ENCODE peak calls at places on chromosome 15, in four cellular contexts. G is osteocyte, K is AG10803, N is GM20000. Y is an unnamed sample.

GRCh38 chr15:71387825-71388224 is 272.6 kb downstream of the THSD4 start:
- DNase-seq in G (no peak), K (no peak), N (no peak), Y (no peak)

GRCh38 chr15:38253448-38253847 is 812 bp downstream of the SPRED1 start:
- DNase-seq in G (no peak), K (peak; percentile 70), N (no peak), Y (peak; percentile 77)

GRCh38 chr15:26449296-26449695 is 323.6 kb downstream of the GABRB3 start:
- DNase-seq in G (no peak), K (peak; percentile 5), N (no peak), Y (no peak)

GRCh38 chr15:82986442-82986780 is 401 bp downstream of the RAMAC start:
- DNase-seq in G (no peak), K (peak; percentile 15), N (peak; percentile 55), Y (no peak)

GRCh38 chr15:43329222-43329959 is 982 bp downstream of the LCMT2 start:
- DNase-seq in G (no peak), K (no peak), N (no peak), Y (no peak)

GRCh38 chr15:86620636-86621349 is 541.1 kb downstream of the AGBL1 start:
- DNase-seq in G (no peak), K (peak; percentile 9), N (no peak), Y (no peak)

GRCh38 chr15:94670436-94671034 is 439.2 kb downstream of the MCTP2 start:
- DNase-seq in G (no peak), K (peak; percentile 44), N (peak; percentile 30), Y (peak; percentile 67)

GRCh38 chr15:71042356-71042922 is 72.8 kb upstream of the THSD4 start:
- DNase-seq in G (no peak), K (no peak), N (no peak), Y (no peak)

GRCh38 chr15:65666257-65666656 is 44.5 kb downstream of the SLC24A1 start:
- DNase-seq in G (no peak), K (peak; percentile 70), N (no peak), Y (peak; percentile 71)

GRCh38 chr15:101167791-101168462 is 83.9 kb downstream of the CHSY1 start:
- DNase-seq in G (no peak), K (peak; percentile 58), N (peak; percentile 35), Y (peak; percentile 95)

GRCh38 chr15:36590838-36591237 is 11.4 kb downstream of the CDIN1 start:
- DNase-seq in G (no peak), K (peak; percentile 74), N (no peak), Y (peak; percentile 72)

GRCh38 chr15:64836023-64836536 is 5.6 kb upstream of the PLEKHO2 start:
- DNase-seq in G (no peak), K (no peak), N (no peak), Y (no peak)

GRCh38 chr15:101048191-101049011 is 129.2 kb downstream of the LRRK1 start:
- DNase-seq in G (peak; percentile 80), K (no peak), N (no peak), Y (no peak)

GRCh38 chr15:64452988-64453688 is 7.2 kb upstream of the ZNF609 start:
- DNase-seq in G (no peak), K (peak; percentile 43), N (no peak), Y (peak; percentile 51)

GRCh38 chr15:97759363-97759762 is 201.1 kb upstream of the ARRDC4 start:
- DNase-seq in G (no peak), K (peak; percentile 36), N (no peak), Y (peak; percentile 29)

GRCh38 chr15:98347001-98347400 is 301.3 kb upstream of the IGF1R start:
- DNase-seq in G (peak; percentile 59), K (peak; percentile 1), N (no peak), Y (no peak)

GRCh38 chr15:88913850-88914169 is 631 bp upstream of the MFGE8 start:
- DNase-seq in G (no peak), K (no peak), N (peak; percentile 2), Y (no peak)

GRCh38 chr15:46014532-46014931 is 379.7 kb downstream of the SQOR start:
- DNase-seq in G (no peak), K (no peak), N (no peak), Y (no peak)

GRCh38 chr15:66622677-66623076 is 56.9 kb upstream of the LCTL start:
- DNase-seq in G (no peak), K (peak; percentile 35), N (no peak), Y (no peak)

GRCh38 chr15:87752250-87752951 is 504.1 kb downstream of the NTRK3 start:
- DNase-seq in G (no peak), K (peak; percentile 90), N (no peak), Y (peak; percentile 92)

GRCh38 chr15:95712785-95713184 is 617.7 kb upstream of the NR2F2 start:
- DNase-seq in G (no peak), K (no peak), N (no peak), Y (no peak)

GRCh38 chr15:80531388-80532184 is 127.4 kb downstream of the ARNT2 start:
- DNase-seq in G (no peak), K (no peak), N (no peak), Y (peak; percentile 30)

GRCh38 chr15:52254331-52254730 is 41.3 kb downstream of the MYO5C start:
- DNase-seq in G (no peak), K (no peak), N (no peak), Y (no peak)

GRCh38 chr15:40438712-40439111 is 2.0 kb upstream of the BAHD1 start:
- DNase-seq in G (no peak), K (no peak), N (no peak), Y (no peak)

GRCh38 chr15:55775316-55775715 is 32.4 kb upstream of the PRTG start:
- DNase-seq in G (no peak), K (no peak), N (no peak), Y (no peak)

GRCh38 chr15:58329781-58330467 is 101.9 kb upstream of the LIPC start:
- DNase-seq in G (no peak), K (no peak), N (no peak), Y (no peak)

GRCh38 chr15:40344631-40345120 is 3.9 kb upstream of the CCDC9B start:
- DNase-seq in G (no peak), K (peak; percentile 70), N (peak; percentile 87), Y (peak; percentile 75)

GRCh38 chr15:87863152-87863551 is 393.4 kb downstream of the NTRK3 start:
- DNase-seq in G (no peak), K (no peak), N (no peak), Y (peak; percentile 38)

GRCh38 chr15:95497681-95498080 is 832.8 kb upstream of the NR2F2 start:
- DNase-seq in G (no peak), K (no peak), N (no peak), Y (no peak)

GRCh38 chr15:31248263-31248662 is 78.4 kb upstream of the KLF13 start:
- DNase-seq in G (no peak), K (no peak), N (no peak), Y (no peak)

GRCh38 chr15:44034933-44035624 is 160.0 kb downstream of the FRMD5 start:
- DNase-seq in G (no peak), K (peak; percentile 87), N (no peak), Y (peak; percentile 84)

GRCh38 chr15:100925480-100925879 is 6.3 kb downstream of the LRRK1 start:
- DNase-seq in G (no peak), K (no peak), N (no peak), Y (no peak)

GRCh38 chr15:64343841-64344240 is 12.1 kb downstream of the CSNK1G1 start:
- DNase-seq in G (no peak), K (peak; percentile 43), N (no peak), Y (peak; percentile 29)

GRCh38 chr15:48084759-48085420 is 35.9 kb upstream of the SLC24A5 start:
- DNase-seq in G (no peak), K (no peak), N (peak; percentile 32), Y (peak; percentile 55)

GRCh38 chr15:89244512-89244869 is 712 bp downstream of the FANCI start:
- DNase-seq in G (no peak), K (no peak), N (no peak), Y (no peak)

GRCh38 chr15:51775967-51776816 is 24.8 kb downstream of the TMOD2 start:
- DNase-seq in G (no peak), K (peak; percentile 44), N (peak; percentile 58), Y (peak; percentile 67)

DNA sequence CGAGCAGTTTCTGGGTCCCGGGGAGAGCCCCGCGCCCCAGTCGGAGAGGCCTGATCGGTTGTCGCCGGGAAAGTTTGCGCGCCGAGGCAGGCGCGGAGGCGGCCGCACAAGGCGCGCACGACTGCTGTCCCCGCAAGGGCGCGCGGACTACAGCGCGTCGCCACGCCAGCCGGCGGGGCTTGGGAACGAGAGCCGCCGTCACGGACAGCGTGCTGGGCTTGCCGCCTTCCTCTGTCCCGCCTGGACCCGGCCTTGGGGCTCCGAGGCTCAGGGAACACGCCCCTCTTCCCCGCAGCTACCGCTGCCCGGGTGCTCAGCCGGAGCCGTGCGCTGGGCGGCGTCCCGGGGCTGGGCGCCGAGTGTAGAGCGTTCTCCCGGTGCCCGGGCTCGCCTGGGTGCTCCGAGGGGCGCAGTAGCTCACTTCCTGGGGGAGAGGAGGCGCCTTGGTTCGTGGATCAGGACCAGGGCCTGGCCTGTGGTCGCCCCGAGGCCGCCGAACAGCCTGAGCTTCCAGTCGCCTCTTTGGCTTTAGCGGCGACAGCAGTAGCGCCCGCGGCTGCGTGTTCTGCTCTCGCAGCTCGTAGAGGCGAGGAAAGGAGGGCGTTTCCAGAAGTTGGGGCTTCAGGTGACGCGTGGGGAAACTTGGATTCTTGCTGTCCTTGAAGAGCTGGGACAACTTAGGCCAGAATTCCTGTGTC is 226.6 kb upstream of the C2CD4B start:
- DNase-seq in G (peak; percentile 87), K (peak; percentile 63), N (peak; percentile 59), Y (peak; percentile 46)
- TF ChIP-seq CTCF in G (peak; percentile 61), K (peak; percentile 50), N (no peak), Y (peak; percentile 19)

GRCh38 chr15:78079296-78080087 is 2.0 kb upstream of the TBC1D2B start:
- DNase-seq in G (no peak), K (no peak), N (no peak), Y (no peak)

GRCh38 chr15:78077860-78078187 is 313 bp upstream of the TBC1D2B start:
- DNase-seq in G (no peak), K (no peak), N (no peak), Y (no peak)

GRCh38 chr15:78075490-78076230 is 1.9 kb downstream of the TBC1D2B start:
- DNase-seq in G (peak; percentile 89), K (peak; percentile 95), N (no peak), Y (peak; percentile 94)

GRCh38 chr15:78076231-78077052 is 1.1 kb downstream of the TBC1D2B start:
- DNase-seq in G (no peak), K (peak; percentile 46), N (no peak), Y (no peak)

GRCh38 chr15:78077053-78077859 is at the start of gene TBC1D2B:
- DNase-seq in G (no peak), K (peak; percentile 64), N (peak; percentile 87), Y (peak; percentile 60)
- TF ChIP-seq CTCF in G (no peak), K (no peak), N (no peak), Y (no peak)

DNA sequence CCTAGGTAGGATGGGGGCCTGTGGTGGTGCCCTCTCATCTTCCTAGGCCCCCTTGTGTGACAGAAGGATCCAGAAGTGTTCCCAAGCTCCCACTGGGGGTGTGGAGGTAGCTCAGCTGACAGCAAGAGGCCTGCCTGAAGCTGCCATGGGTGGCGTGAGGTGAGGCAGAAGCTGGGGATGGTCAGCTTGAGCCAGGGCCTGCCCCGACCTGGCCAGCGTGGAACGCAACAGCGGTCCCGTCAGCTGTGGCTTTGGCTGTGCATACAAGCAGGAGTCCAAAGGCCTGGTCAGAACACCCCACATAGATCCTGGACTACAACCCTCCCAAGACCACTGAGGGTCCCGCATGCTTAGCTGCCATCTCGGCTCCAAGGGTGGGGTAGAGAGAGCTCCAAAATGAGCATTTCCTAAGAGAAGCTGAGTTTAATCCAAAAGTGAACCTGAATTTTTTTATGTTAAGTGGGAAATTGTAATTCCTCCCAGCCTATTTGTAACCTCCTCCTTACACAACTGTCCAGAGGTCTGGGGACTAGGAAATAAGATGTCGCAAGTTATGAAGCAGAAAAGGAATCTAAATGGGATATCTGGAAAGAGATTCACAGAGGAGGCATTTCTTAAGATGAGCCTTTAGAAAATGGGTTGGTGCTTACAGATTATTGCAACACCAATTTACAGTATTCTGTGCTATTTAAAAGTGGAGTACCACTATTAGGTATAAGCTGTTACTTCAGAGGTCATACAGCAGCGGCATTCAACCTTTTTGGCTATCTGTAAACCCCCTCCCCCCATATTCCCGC is 9.9 kb upstream of the PLA2G4D start:
- DNase-seq in G (no peak), K (peak; percentile 73), N (no peak), Y (peak; percentile 55)
- TF ChIP-seq CTCF in G (no peak), K (no peak), N (no peak), Y (no peak)

GRCh38 chr15:84810073-84810840 is 6.9 kb upstream of the ALPK3 start:
- DNase-seq in G (no peak), K (peak; percentile 31), N (no peak), Y (no peak)
- TF ChIP-seq CTCF in G (no peak), K (no peak), N (no peak), Y (no peak)